ENCODE peak calls at places on chromosomes 16 and 17, in six cellular contexts. Z, H, J, W, N and E are unnamed samples.

GRCh38 chr17:5011928-5012327 is 14.2 kb downstream of the KIF1C start:
- DNase-seq in Z (no peak), H (no peak), J (no peak), W (peak), N (peak), E (peak)

GRCh38 chr16:48720266-48720665 is 110.3 kb upstream of the N4BP1 start:
- DNase-seq in Z (no peak), H (no peak), J (no peak), W (peak), N (no peak), E (no peak)

GRCh38 chr16:682493-683395 is 1.4 kb downstream of the JMJD8 start:
- DNase-seq in Z (no peak), H (no peak), J (no peak), W (no peak), N (no peak), E (no peak)

GRCh38 chr16:11234884-11235702 is 20.9 kb downstream of the SOCS1 start:
- DNase-seq in Z (no peak), H (no peak), J (no peak), W (peak), N (no peak), E (no peak)

GRCh38 chr17:74778960-74779359 is 2.8 kb upstream of the NAT9 start:
- DNase-seq in Z (no peak), H (no peak), J (no peak), W (peak), N (peak), E (peak)

GRCh38 chr16:8964462-8964861 is 756 bp upstream of the USP7 start:
- DNase-seq in Z (no peak), H (no peak), J (no peak), W (no peak), N (no peak), E (no peak)

GRCh38 chr17:44956076-44956475 is 8.5 kb upstream of the KIF18B start:
- DNase-seq in Z (no peak), H (no peak), J (no peak), W (no peak), N (no peak), E (no peak)

GRCh38 chr17:82226170-82226808 is 2.6 kb upstream of the SLC16A3 start:
- DNase-seq in Z (no peak), H (no peak), J (no peak), W (no peak), N (no peak), E (no peak)

GRCh38 chr17:38815576-38816193 is 9.4 kb downstream of the CWC25 start:
- DNase-seq in Z (no peak), H (peak), J (no peak), W (peak), N (peak), E (peak)

GRCh38 chr17:39327109-39327508 is 74.3 kb downstream of the FBXL20 start:
- DNase-seq in Z (no peak), H (no peak), J (no peak), W (no peak), N (no peak), E (no peak)